ENCODE peak calls at places on chromosomes 1 and 21, in six cellular contexts. C, A, P, H, T and B are unnamed samples.

GRCh38 chr1:28789816-28790215 is 22.2 kb upstream of the OPRD1 start:
- DNase-seq in C (no peak), A (no peak), P (no peak), H (no peak), T (no peak), B (no peak)

GRCh38 chr1:159817276-159818041 is 9.2 kb upstream of the SLAMF8 start:
- DNase-seq in C (no peak), A (peak), P (no peak), H (no peak), T (no peak), B (peak)

GRCh38 chr1:164647211-164647610 is 88.2 kb downstream of the PBX1 start:
- DNase-seq in C (no peak), A (no peak), P (peak), H (no peak), T (no peak), B (no peak)

GRCh38 chr21:23861908-23862504 is 1745.3 kb downstream of the MRPL39 start:
- DNase-seq in C (no peak), A (no peak), P (no peak), H (no peak), T (no peak), B (no peak)

GRCh38 chr21:28916150-28916893 is 76.4 kb downstream of the LTN1 start:
- DNase-seq in C (no peak), A (no peak), P (no peak), H (no peak), T (no peak), B (no peak)

GRCh38 chr1:206606867-206607266 is 5.4 kb downstream of the EIF2D start:
- DNase-seq in C (no peak), A (peak), P (no peak), H (no peak), T (no peak), B (peak)

GRCh38 chr21:37268186-37268503 is 1.0 kb upstream of the VPS26C start:
- DNase-seq in C (no peak), A (no peak), P (no peak), H (no peak), T (no peak), B (no peak)

GRCh38 chr1:5977494-5978444 is 14.5 kb downstream of the NPHP4 start:
- DNase-seq in C (no peak), A (no peak), P (no peak), H (no peak), T (no peak), B (no peak)

GRCh38 chr1:2914702-2915101 is 106.6 kb upstream of the ACTRT2 start:
- DNase-seq in C (peak), A (no peak), P (no peak), H (no peak), T (no peak), B (no peak)

GRCh38 chr1:28139033-28139712 is 37.3 kb downstream of the PTAFR start:
- DNase-seq in C (no peak), A (peak), P (no peak), H (no peak), T (no peak), B (peak)

GRCh38 chr1:52141513-52142219 is at the start of gene ZFYVE9:
- DNase-seq in C (peak), A (peak), P (peak), H (peak), T (peak), B (peak)

GRCh38 chr1:17765444-17766411 is 10.6 kb downstream of the ACTL8 start:
- DNase-seq in C (no peak), A (peak), P (no peak), H (no peak), T (no peak), B (peak)

GRCh38 chr1:226481133-226481532 is 67.4 kb upstream of the STUM start:
- DNase-seq in C (no peak), A (no peak), P (no peak), H (no peak), T (no peak), B (no peak)

GRCh38 chr1:151356668-151357067 is 9.6 kb upstream of the RFX5 start:
- DNase-seq in C (no peak), A (no peak), P (no peak), H (no peak), T (no peak), B (no peak)

GRCh38 chr1:245094092-245094491 is 60.7 kb upstream of the KIF26B start:
- DNase-seq in C (no peak), A (no peak), P (no peak), H (no peak), T (no peak), B (no peak)

GRCh38 chr1:3491291-3492246 is 37.1 kb downstream of the ARHGEF16 start:
- DNase-seq in C (peak), A (peak), P (peak), H (peak), T (peak), B (peak)

GRCh38 chr1:99598738-99599411 is 47.0 kb upstream of the PALMD start:
- DNase-seq in C (no peak), A (peak), P (no peak), H (no peak), T (no peak), B (peak)

GRCh38 chr1:227685807-227686206 is 49.3 kb downstream of the JMJD4 start:
- DNase-seq in C (no peak), A (no peak), P (no peak), H (no peak), T (no peak), B (no peak)

GRCh38 chr1:193183019-193183643 is 3.3 kb downstream of the B3GALT2 start:
- DNase-seq in C (peak), A (peak), P (no peak), H (no peak), T (no peak), B (peak)

GRCh38 chr1:23478896-23479790 is 4.8 kb downstream of the ASAP3 start:
- DNase-seq in C (peak), A (no peak), P (peak), H (peak), T (no peak), B (peak)

GRCh38 chr1:107184888-107185287 is 44.0 kb downstream of the NTNG1 start:
- DNase-seq in C (no peak), A (peak), P (no peak), H (no peak), T (no peak), B (no peak)

GRCh38 chr1:161388639-161389038 is 21.0 kb upstream of the CFAP126 start:
- DNase-seq in C (no peak), A (no peak), P (no peak), H (no peak), T (no peak), B (no peak)